ENCODE peak calls at places on chromosomes 16 and 17, in ten cellular contexts. One of them, this sample, is unnamed.

GRCh38 chr17:40637931-40638330 is 9.7 kb downstream of the SMARCE1 start:
- DNase-seq in fibroblast of lung: no peak
- DNase-seq in OCI-LY7: no peak
- DNase-seq in body of pancreas: no peak
- DNase-seq in HFF-Myc: no peak
- DNase-seq in IMR-90: no peak
- DNase-seq in AG04449: no peak
- DNase-seq in colonic mucosa: no peak
- DNase-seq in A549: no peak
- DNase-seq in lower leg skin: no peak
- DNase-seq in this sample: no peak

GRCh38 chr17:71472809-71473789 is 647.7 kb upstream of the SOX9 start:
- DNase-seq in body of pancreas: peak
- DNase-seq in lower leg skin: no peak
- DNase-seq in AG04449: no peak
- DNase-seq in OCI-LY7: peak
- DNase-seq in A549: peak
- DNase-seq in fibroblast of lung: peak
- DNase-seq in IMR-90: peak
- DNase-seq in HFF-Myc: peak
- DNase-seq in colonic mucosa: peak
- DNase-seq in this sample: peak

GRCh38 chr17:20266806-20267458 is 200.4 kb downstream of the LGALS9B start:
- DNase-seq in AG04449: no peak
- DNase-seq in lower leg skin: no peak
- DNase-seq in OCI-LY7: no peak
- DNase-seq in colonic mucosa: no peak
- DNase-seq in HFF-Myc: no peak
- DNase-seq in fibroblast of lung: peak
- DNase-seq in IMR-90: peak
- DNase-seq in A549: no peak
- DNase-seq in body of pancreas: no peak
- DNase-seq in this sample: peak

GRCh38 chr17:78717431-78717980 is 64.6 kb downstream of the CYTH1 start:
- DNase-seq in A549: peak
- DNase-seq in AG04449: no peak
- DNase-seq in body of pancreas: peak
- DNase-seq in lower leg skin: no peak
- DNase-seq in HFF-Myc: no peak
- DNase-seq in fibroblast of lung: peak
- DNase-seq in OCI-LY7: peak
- DNase-seq in IMR-90: peak
- DNase-seq in colonic mucosa: no peak
- DNase-seq in this sample: peak

GRCh38 chr17:78883090-78883532 is 19.9 kb downstream of the CEP295NL start:
- DNase-seq in OCI-LY7: no peak
- DNase-seq in AG04449: peak
- DNase-seq in fibroblast of lung: peak
- DNase-seq in lower leg skin: peak
- DNase-seq in IMR-90: peak
- DNase-seq in A549: peak
- DNase-seq in body of pancreas: no peak
- DNase-seq in colonic mucosa: peak
- DNase-seq in HFF-Myc: peak
- DNase-seq in this sample: peak

GRCh38 chr16:54077412-54077821 is 209.2 kb downstream of the IRX3 start:
- DNase-seq in fibroblast of lung: peak
- DNase-seq in HFF-Myc: no peak
- DNase-seq in IMR-90: peak
- DNase-seq in lower leg skin: no peak
- DNase-seq in body of pancreas: no peak
- DNase-seq in A549: peak
- DNase-seq in OCI-LY7: no peak
- DNase-seq in AG04449: peak
- DNase-seq in colonic mucosa: no peak
- DNase-seq in this sample: peak

GRCh38 chr16:78220571-78220970 is 121.1 kb downstream of the WWOX start:
- DNase-seq in OCI-LY7: no peak
- DNase-seq in colonic mucosa: no peak
- DNase-seq in HFF-Myc: no peak
- DNase-seq in body of pancreas: no peak
- DNase-seq in IMR-90: no peak
- DNase-seq in AG04449: no peak
- DNase-seq in fibroblast of lung: no peak
- DNase-seq in A549: no peak
- DNase-seq in lower leg skin: no peak
- DNase-seq in this sample: no peak

GRCh38 chr17:56973520-56973919 is 4.4 kb upstream of the SCPEP1 start:
- DNase-seq in fibroblast of lung: peak
- DNase-seq in IMR-90: peak
- DNase-seq in OCI-LY7: no peak
- DNase-seq in AG04449: no peak
- DNase-seq in A549: no peak
- DNase-seq in HFF-Myc: no peak
- DNase-seq in lower leg skin: no peak
- DNase-seq in colonic mucosa: no peak
- DNase-seq in body of pancreas: peak
- DNase-seq in this sample: no peak

GRCh38 chr17:29569245-29569950 is 897 bp downstream of the TP53I13 start:
- DNase-seq in AG04449: no peak
- DNase-seq in fibroblast of lung: no peak
- DNase-seq in OCI-LY7: no peak
- DNase-seq in HFF-Myc: no peak
- DNase-seq in IMR-90: peak
- DNase-seq in colonic mucosa: peak
- DNase-seq in A549: no peak
- DNase-seq in body of pancreas: no peak
- DNase-seq in lower leg skin: peak
- DNase-seq in this sample: no peak
- H3K4me3 ChIP-seq in AG04449: peak
- H3K4me3 ChIP-seq in fibroblast of lung: peak
- H3K4me3 ChIP-seq in OCI-LY7: peak
- H3K4me3 ChIP-seq in HFF-Myc: peak
- H3K4me3 ChIP-seq in IMR-90: peak
- H3K4me3 ChIP-seq in colonic mucosa: peak
- H3K4me3 ChIP-seq in A549: peak
- H3K4me3 ChIP-seq in body of pancreas: peak
- H3K4me3 ChIP-seq in lower leg skin: peak
- H3K4me3 ChIP-seq in this sample: peak

DNA sequence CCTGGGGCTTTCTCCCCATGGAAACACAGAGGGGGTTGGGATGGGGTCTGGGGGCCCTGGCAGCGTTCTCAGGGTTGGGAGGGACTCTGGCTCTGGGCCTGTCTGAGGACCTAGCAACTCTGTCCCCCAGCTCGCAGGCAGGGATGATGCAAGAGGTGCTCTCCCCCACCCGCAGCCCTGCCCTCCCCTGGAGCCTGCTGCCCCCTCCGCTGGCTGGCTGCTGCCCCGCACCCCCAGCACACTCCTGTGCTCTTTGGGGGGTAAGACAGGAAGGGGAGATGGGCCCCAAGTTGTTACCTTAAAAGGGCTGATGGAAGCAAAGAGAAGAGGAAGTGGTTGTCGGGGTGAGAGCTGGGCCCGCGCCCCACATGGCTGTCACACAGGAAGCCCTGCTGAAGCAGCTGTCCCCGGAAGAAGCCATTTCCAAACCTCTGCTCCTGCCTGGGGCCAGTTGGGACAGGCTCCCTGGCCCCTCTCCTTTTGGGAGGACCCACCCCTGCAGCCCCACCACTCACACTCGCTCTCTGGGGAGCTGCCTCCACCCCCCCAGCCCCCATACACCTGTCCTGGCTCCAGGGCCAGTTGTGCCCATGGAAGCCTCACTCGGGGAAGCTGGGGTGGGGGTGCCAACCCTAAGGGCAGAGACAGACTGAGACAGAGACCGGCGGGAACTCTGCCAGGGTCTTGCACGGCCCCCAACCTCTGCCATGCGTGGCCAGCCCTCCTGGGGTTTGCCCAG is 2.5 kb downstream of the CORO1A start:
- DNase-seq in IMR-90: no peak
- DNase-seq in HFF-Myc: no peak
- DNase-seq in lower leg skin: no peak
- DNase-seq in fibroblast of lung: no peak
- DNase-seq in AG04449: no peak
- DNase-seq in OCI-LY7: peak
- DNase-seq in body of pancreas: peak
- DNase-seq in A549: no peak
- DNase-seq in colonic mucosa: peak
- DNase-seq in this sample: no peak
- TF ChIP-seq CTCF in IMR-90: no peak
- TF ChIP-seq CTCF in HFF-Myc: no peak
- TF ChIP-seq CTCF in lower leg skin: no peak
- TF ChIP-seq CTCF in fibroblast of lung: no peak
- TF ChIP-seq CTCF in AG04449: no peak
- TF ChIP-seq CTCF in OCI-LY7: no peak
- TF ChIP-seq CTCF in body of pancreas: no peak
- TF ChIP-seq CTCF in A549: no peak
- TF ChIP-seq CTCF in colonic mucosa: no peak
- TF ChIP-seq CTCF in this sample: no peak

GRCh38 chr16:11056989-11057645 is 112.8 kb downstream of the CLEC16A start:
- DNase-seq in HFF-Myc: no peak
- DNase-seq in fibroblast of lung: peak
- DNase-seq in lower leg skin: no peak
- DNase-seq in AG04449: no peak
- DNase-seq in colonic mucosa: no peak
- DNase-seq in A549: no peak
- DNase-seq in OCI-LY7: no peak
- DNase-seq in IMR-90: no peak
- DNase-seq in body of pancreas: no peak
- DNase-seq in this sample: no peak
- H3K4me3 ChIP-seq in HFF-Myc: no peak
- H3K4me3 ChIP-seq in fibroblast of lung: no peak
- H3K4me3 ChIP-seq in lower leg skin: no peak
- H3K4me3 ChIP-seq in AG04449: no peak
- H3K4me3 ChIP-seq in colonic mucosa: no peak
- H3K4me3 ChIP-seq in A549: no peak
- H3K4me3 ChIP-seq in OCI-LY7: no peak
- H3K4me3 ChIP-seq in IMR-90: no peak
- H3K4me3 ChIP-seq in body of pancreas: no peak
- H3K4me3 ChIP-seq in this sample: no peak

GRCh38 chr17:29567362-29568330 is 809 bp upstream of the ABHD15 start:
- DNase-seq in body of pancreas: peak
- DNase-seq in AG04449: no peak
- DNase-seq in OCI-LY7: peak
- DNase-seq in fibroblast of lung: peak
- DNase-seq in HFF-Myc: no peak
- DNase-seq in lower leg skin: peak
- DNase-seq in A549: peak
- DNase-seq in colonic mucosa: peak
- DNase-seq in IMR-90: peak
- DNase-seq in this sample: peak
- TF ChIP-seq CTCF in body of pancreas: peak
- TF ChIP-seq CTCF in AG04449: peak
- TF ChIP-seq CTCF in OCI-LY7: peak
- TF ChIP-seq CTCF in fibroblast of lung: no peak
- TF ChIP-seq CTCF in HFF-Myc: no peak
- TF ChIP-seq CTCF in lower leg skin: no peak
- TF ChIP-seq CTCF in A549: peak
- TF ChIP-seq CTCF in colonic mucosa: no peak
- TF ChIP-seq CTCF in IMR-90: peak
- TF ChIP-seq CTCF in this sample: peak

GRCh38 chr17:17088511-17089205 is 46.4 kb downstream of the MPRIP start:
- DNase-seq in HFF-Myc: no peak
- DNase-seq in AG04449: no peak
- DNase-seq in lower leg skin: no peak
- DNase-seq in A549: no peak
- DNase-seq in body of pancreas: no peak
- DNase-seq in OCI-LY7: no peak
- DNase-seq in colonic mucosa: no peak
- DNase-seq in IMR-90: no peak
- DNase-seq in fibroblast of lung: no peak
- DNase-seq in this sample: no peak
- H3K4me3 ChIP-seq in HFF-Myc: no peak
- H3K4me3 ChIP-seq in AG04449: no peak
- H3K4me3 ChIP-seq in lower leg skin: no peak
- H3K4me3 ChIP-seq in A549: no peak
- H3K4me3 ChIP-seq in body of pancreas: no peak
- H3K4me3 ChIP-seq in OCI-LY7: no peak
- H3K4me3 ChIP-seq in colonic mucosa: no peak
- H3K4me3 ChIP-seq in IMR-90: no peak
- H3K4me3 ChIP-seq in fibroblast of lung: no peak
- H3K4me3 ChIP-seq in this sample: no peak

GRCh38 chr17:66040402-66040801 is 151.5 kb downstream of the CEP112 start:
- DNase-seq in AG04449: no peak
- DNase-seq in A549: no peak
- DNase-seq in fibroblast of lung: no peak
- DNase-seq in IMR-90: no peak
- DNase-seq in HFF-Myc: no peak
- DNase-seq in colonic mucosa: no peak
- DNase-seq in body of pancreas: no peak
- DNase-seq in lower leg skin: no peak
- DNase-seq in OCI-LY7: no peak
- DNase-seq in this sample: no peak
- TF ChIP-seq CTCF in AG04449: no peak
- TF ChIP-seq CTCF in A549: peak
- TF ChIP-seq CTCF in fibroblast of lung: no peak
- TF ChIP-seq CTCF in IMR-90: no peak
- TF ChIP-seq CTCF in HFF-Myc: no peak
- TF ChIP-seq CTCF in colonic mucosa: no peak
- TF ChIP-seq CTCF in body of pancreas: no peak
- TF ChIP-seq CTCF in lower leg skin: no peak
- TF ChIP-seq CTCF in OCI-LY7: peak
- TF ChIP-seq CTCF in this sample: peak

DNA sequence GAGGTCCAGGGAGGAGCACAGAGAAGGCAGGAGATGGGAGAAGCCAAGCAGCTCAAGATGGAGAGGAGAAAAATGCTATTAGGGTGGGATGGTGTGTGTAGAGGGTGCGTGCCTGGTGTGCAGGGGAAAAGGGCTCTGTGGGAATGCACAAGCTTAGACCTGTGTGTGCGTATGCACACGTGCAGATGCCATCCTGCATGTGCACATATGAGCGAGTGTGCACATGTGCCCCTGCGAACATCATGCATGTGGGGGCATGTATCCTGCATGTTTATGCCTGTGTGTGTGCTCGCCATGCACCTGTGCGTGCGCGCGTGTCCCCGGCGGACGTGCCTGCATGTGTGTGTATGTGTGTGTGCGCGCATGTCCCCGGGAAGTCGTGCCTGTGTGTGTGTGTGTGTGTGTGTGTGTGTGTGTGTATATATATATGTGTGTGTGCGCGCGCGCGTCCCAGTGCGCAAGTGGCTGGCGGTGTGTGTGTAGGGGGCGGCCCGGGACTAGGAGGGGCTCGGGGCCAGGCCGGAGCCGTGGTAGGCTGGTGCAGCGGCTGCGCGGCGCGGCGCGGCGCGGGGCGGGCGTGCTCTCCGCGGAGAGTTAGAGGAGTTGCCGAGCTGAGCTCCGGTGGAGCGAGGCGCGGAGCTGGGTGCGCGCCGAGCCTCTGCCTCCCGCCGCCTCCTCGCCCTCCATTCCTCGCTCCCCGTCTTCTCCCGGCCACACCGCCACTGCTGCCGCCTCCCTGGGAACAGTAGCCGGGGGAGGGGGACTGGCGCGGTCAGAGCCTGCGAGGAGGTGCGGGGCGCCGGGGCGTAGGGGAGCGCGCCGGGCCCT is at the start of gene KCNJ12:
- DNase-seq in A549: no peak
- DNase-seq in body of pancreas: no peak
- DNase-seq in fibroblast of lung: peak
- DNase-seq in IMR-90: no peak
- DNase-seq in colonic mucosa: no peak
- DNase-seq in lower leg skin: no peak
- DNase-seq in AG04449: no peak
- DNase-seq in OCI-LY7: no peak
- DNase-seq in HFF-Myc: no peak
- DNase-seq in this sample: no peak
- H3K4me3 ChIP-seq in A549: peak
- H3K4me3 ChIP-seq in body of pancreas: no peak
- H3K4me3 ChIP-seq in fibroblast of lung: peak
- H3K4me3 ChIP-seq in IMR-90: peak
- H3K4me3 ChIP-seq in colonic mucosa: peak
- H3K4me3 ChIP-seq in lower leg skin: peak
- H3K4me3 ChIP-seq in AG04449: peak
- H3K4me3 ChIP-seq in OCI-LY7: peak
- H3K4me3 ChIP-seq in HFF-Myc: peak
- H3K4me3 ChIP-seq in this sample: no peak